ENCODE peak calls at places on chromosomes 3 and 15, in seven cellular contexts. M is stimulated activated naive B cell treated with anti-CD40 and anti-IgM and Interleukin-4, amounts not matched to agents 10 μg/mL and 1 μg/mL and 100 μg/mL, for 72 hours; C is stimulated activated CD4-positive, alpha-beta T cell treated with anti-CD3 and anti-CD28 coated beads, Interleukin-1b, Interleukin-23, amount 100 ng/mL, for 48 hours; Y is Calu3; S is NCI-H1092 treated with DMSO at 0.1 percent for 48 hours; R is head of caudate nucleus; W is fibroblast of mammary gland. N is an unnamed sample.

GRCh38 chr15:44028349-44028748 is 166.7 kb downstream of the FRMD5 start:
- DNase-seq in M (no peak), C (no peak), Y (no peak), S (no peak), R (no peak), W (peak), N (no peak)

GRCh38 chr15:66923438-66923881 is 141.9 kb upstream of the SMAD3 start:
- DNase-seq in M (no peak), C (peak), Y (peak), S (no peak), R (no peak), W (no peak), N (peak)

GRCh38 chr3:135779024-135779423 is 186.5 kb upstream of the PPP2R3A start:
- DNase-seq in M (no peak), C (no peak), Y (no peak), S (no peak), R (no peak), W (no peak), N (no peak)

GRCh38 chr15:74173545-74174215 is at the start of gene ISLR:
- DNase-seq in M (no peak), C (no peak), Y (no peak), S (no peak), R (no peak), W (peak), N (no peak)

GRCh38 chr15:57406040-57406772 is 29.9 kb downstream of the CGNL1 start:
- DNase-seq in M (no peak), C (no peak), Y (no peak), S (no peak), R (no peak), W (peak), N (no peak)

GRCh38 chr15:79093352-79093935 is 2.9 kb upstream of the RASGRF1 start:
- DNase-seq in M (no peak), C (no peak), Y (no peak), S (no peak), R (no peak), W (no peak), N (no peak)

GRCh38 chr15:62209821-62210220 is 44.7 kb upstream of the C2CD4B start:
- DNase-seq in M (no peak), C (no peak), Y (peak), S (no peak), R (no peak), W (no peak), N (no peak)

GRCh38 chr3:58296843-58297242 is 9.2 kb upstream of the RPP14 start:
- DNase-seq in M (no peak), C (no peak), Y (no peak), S (no peak), R (no peak), W (no peak), N (no peak)

GRCh38 chr3:147161833-147162232 is 244.5 kb downstream of the ZIC4 start:
- DNase-seq in M (no peak), C (no peak), Y (no peak), S (no peak), R (no peak), W (no peak), N (no peak)